ENCODE peak calls at places on chromosome 11, in five cellular contexts. One of them, this sample, is unnamed.

GRCh38 chr11:74546752-74547151 is 45.6 kb upstream of the POLD3 start:
- DNase-seq in GM23248: no peak
- DNase-seq in NCI-H1048: no peak
- DNase-seq in globus pallidus: no peak
- DNase-seq in HCEC 1CT: no peak
- DNase-seq in this sample: no peak

GRCh38 chr11:8809605-8810272 is 101.2 kb upstream of the AKIP1 start:
- DNase-seq in GM23248: peak
- DNase-seq in NCI-H1048: no peak
- DNase-seq in globus pallidus: no peak
- DNase-seq in HCEC 1CT: no peak
- DNase-seq in this sample: no peak

GRCh38 chr11:123653997-123654565 is 343 bp downstream of the SCN3B start:
- DNase-seq in NCI-H1048: no peak
- DNase-seq in HCEC 1CT: no peak
- DNase-seq in GM23248: peak
- DNase-seq in globus pallidus: no peak
- DNase-seq in this sample: peak

GRCh38 chr11:109819410-109819809 is 273.8 kb upstream of the ZC3H12C start:
- DNase-seq in globus pallidus: no peak
- DNase-seq in HCEC 1CT: no peak
- DNase-seq in GM23248: no peak
- DNase-seq in NCI-H1048: no peak
- DNase-seq in this sample: no peak

GRCh38 chr11:71372693-71373657 is 75.2 kb downstream of the DHCR7 start:
- DNase-seq in HCEC 1CT: peak
- DNase-seq in GM23248: peak
- DNase-seq in NCI-H1048: no peak
- DNase-seq in globus pallidus: peak
- DNase-seq in this sample: no peak

GRCh38 chr11:56396047-56396446 is 16.4 kb upstream of the OR5AL1 start:
- DNase-seq in GM23248: no peak
- DNase-seq in NCI-H1048: no peak
- DNase-seq in HCEC 1CT: no peak
- DNase-seq in globus pallidus: no peak
- DNase-seq in this sample: no peak

GRCh38 chr11:73468590-73469161 is 92.5 kb downstream of the RELT start:
- DNase-seq in HCEC 1CT: no peak
- DNase-seq in NCI-H1048: no peak
- DNase-seq in globus pallidus: no peak
- DNase-seq in GM23248: no peak
- DNase-seq in this sample: no peak

GRCh38 chr11:9565822-9566560 is 7.5 kb upstream of the WEE1 start:
- DNase-seq in GM23248: peak
- DNase-seq in NCI-H1048: no peak
- DNase-seq in HCEC 1CT: peak
- DNase-seq in globus pallidus: no peak
- DNase-seq in this sample: peak

GRCh38 chr11:33655842-33656600 is 44.6 kb downstream of the C11orf91 start:
- DNase-seq in globus pallidus: no peak
- DNase-seq in NCI-H1048: no peak
- DNase-seq in GM23248: no peak
- DNase-seq in HCEC 1CT: no peak
- DNase-seq in this sample: no peak

GRCh38 chr11:111631666-111632039 is 29.4 kb downstream of the SIK2 start:
- DNase-seq in globus pallidus: no peak
- DNase-seq in NCI-H1048: no peak
- DNase-seq in HCEC 1CT: peak
- DNase-seq in GM23248: peak
- DNase-seq in this sample: peak